ENCODE peak calls at places on chromosomes 3 and 15, in four cellular contexts. S is B cell, F is naive B cell, P is SW480. C is an unnamed sample.

GRCh38 chr15:64681424-64682024 is 93.9 kb downstream of the RBPMS2 start:
- DNase-seq in P (peak; percentile 55), S (no peak), F (no peak), C (peak; percentile 78)

GRCh38 chr15:80379671-80380070 is 24.5 kb upstream of the ARNT2 start:
- DNase-seq in S (no peak), P (no peak), F (no peak), C (no peak)

GRCh38 chr3:5068531-5068930 is 53.6 kb upstream of the ARL8B start:
- DNase-seq in P (no peak), S (no peak), F (no peak), C (no peak)

GRCh38 chr15:52256930-52257733 is 38.5 kb downstream of the MYO5C start:
- DNase-seq in P (no peak), S (no peak), F (no peak), C (no peak)

GRCh38 chr15:99359760-99360159 is 108.5 kb downstream of the LRRC28 start:
- DNase-seq in F (no peak), S (no peak), P (no peak), C (no peak)

GRCh38 chr3:67472674-67473201 is 181.7 kb downstream of the SUCLG2 start:
- DNase-seq in F (no peak), P (no peak), S (no peak), C (no peak)

GRCh38 chr3:157574580-157574979 is 71.4 kb upstream of the VEPH1 start:
- DNase-seq in P (no peak), S (no peak), F (no peak), C (no peak)

GRCh38 chr3:186241910-186242821 is 119.9 kb downstream of the DGKG start:
- DNase-seq in F (peak; percentile 42), P (peak; percentile 96), S (peak; percentile 55), C (peak; percentile 91)

GRCh38 chr3:149085828-149086231 is 503 bp downstream of the HLTF start:
- DNase-seq in S (no peak), F (peak; percentile 15), P (no peak), C (peak; percentile 55)

GRCh38 chr15:42157381-42157780 is 945 bp upstream of the PLA2G4F start:
- DNase-seq in F (no peak), P (no peak), S (peak; percentile 30), C (no peak)

GRCh38 chr15:50145451-50145872 is 26.4 kb upstream of the ATP8B4 start:
- DNase-seq in S (no peak), P (peak; percentile 63), F (peak; percentile 28), C (no peak)